ENCODE peak calls at places on chromosomes 6 and 20, in seven cellular contexts. One of them, this sample, is unnamed.

GRCh38 chr20:1334761-1335160 is 5.8 kb upstream of the SDCBP2 start:
- DNase-seq in memory B cell: no peak
- DNase-seq in renal cortical epithelial cell: no peak
- DNase-seq in glutamatergic neuron: no peak
- DNase-seq in adrenal gland: no peak
- DNase-seq in HEK293T: no peak
- DNase-seq in hippocampal formation: no peak
- DNase-seq in this sample: no peak

GRCh38 chr20:47318027-47318595 is 38.4 kb downstream of the ZMYND8 start:
- DNase-seq in memory B cell: no peak
- DNase-seq in renal cortical epithelial cell: peak
- DNase-seq in glutamatergic neuron: no peak
- DNase-seq in adrenal gland: no peak
- DNase-seq in HEK293T: no peak
- DNase-seq in hippocampal formation: peak
- DNase-seq in this sample: no peak

GRCh38 chr6:75818061-75818855 is 69.2 kb downstream of the MYO6 start:
- DNase-seq in memory B cell: no peak
- DNase-seq in renal cortical epithelial cell: peak
- DNase-seq in glutamatergic neuron: no peak
- DNase-seq in adrenal gland: no peak
- DNase-seq in HEK293T: no peak
- DNase-seq in hippocampal formation: no peak
- DNase-seq in this sample: no peak

GRCh38 chr20:19308151-19308550 is 95.7 kb downstream of the SLC24A3 start:
- DNase-seq in memory B cell: no peak
- DNase-seq in renal cortical epithelial cell: no peak
- DNase-seq in glutamatergic neuron: no peak
- DNase-seq in adrenal gland: no peak
- DNase-seq in HEK293T: no peak
- DNase-seq in hippocampal formation: no peak
- DNase-seq in this sample: no peak

GRCh38 chr6:36793913-36794703 is 45.1 kb downstream of the CPNE5 start:
- DNase-seq in memory B cell: no peak
- DNase-seq in renal cortical epithelial cell: no peak
- DNase-seq in glutamatergic neuron: peak
- DNase-seq in adrenal gland: no peak
- DNase-seq in HEK293T: no peak
- DNase-seq in hippocampal formation: no peak
- DNase-seq in this sample: no peak

GRCh38 chr6:164184410-164184809 is 769.9 kb downstream of the QKI start:
- DNase-seq in memory B cell: no peak
- DNase-seq in renal cortical epithelial cell: no peak
- DNase-seq in glutamatergic neuron: no peak
- DNase-seq in adrenal gland: no peak
- DNase-seq in HEK293T: no peak
- DNase-seq in hippocampal formation: no peak
- DNase-seq in this sample: no peak

GRCh38 chr6:37021356-37022129 is 16.1 kb downstream of the FGD2 start:
- DNase-seq in memory B cell: no peak
- DNase-seq in renal cortical epithelial cell: peak
- DNase-seq in glutamatergic neuron: no peak
- DNase-seq in adrenal gland: no peak
- DNase-seq in HEK293T: no peak
- DNase-seq in hippocampal formation: no peak
- DNase-seq in this sample: no peak

GRCh38 chr6:131831392-131831791 is 23.6 kb downstream of the ENPP1 start:
- DNase-seq in memory B cell: no peak
- DNase-seq in renal cortical epithelial cell: peak
- DNase-seq in glutamatergic neuron: no peak
- DNase-seq in adrenal gland: no peak
- DNase-seq in HEK293T: no peak
- DNase-seq in hippocampal formation: no peak
- DNase-seq in this sample: no peak

GRCh38 chr6:87407531-87407895 is 259 bp upstream of the CFAP206 start:
- DNase-seq in memory B cell: peak
- DNase-seq in renal cortical epithelial cell: peak
- DNase-seq in glutamatergic neuron: no peak
- DNase-seq in adrenal gland: no peak
- DNase-seq in HEK293T: no peak
- DNase-seq in hippocampal formation: peak
- DNase-seq in this sample: no peak

GRCh38 chr6:161526794-161527193 is 252.9 kb upstream of the AGPAT4 start:
- DNase-seq in memory B cell: no peak
- DNase-seq in renal cortical epithelial cell: no peak
- DNase-seq in glutamatergic neuron: no peak
- DNase-seq in adrenal gland: no peak
- DNase-seq in HEK293T: no peak
- DNase-seq in hippocampal formation: no peak
- DNase-seq in this sample: no peak

GRCh38 chr6:153031335-153031955 is 28.9 kb upstream of the MTRF1L start:
- DNase-seq in memory B cell: no peak
- DNase-seq in renal cortical epithelial cell: peak
- DNase-seq in glutamatergic neuron: no peak
- DNase-seq in adrenal gland: no peak
- DNase-seq in HEK293T: no peak
- DNase-seq in hippocampal formation: no peak
- DNase-seq in this sample: no peak

GRCh38 chr6:117573006-117573680 is 29.2 kb downstream of the GOPC start:
- DNase-seq in memory B cell: no peak
- DNase-seq in renal cortical epithelial cell: no peak
- DNase-seq in glutamatergic neuron: no peak
- DNase-seq in adrenal gland: no peak
- DNase-seq in HEK293T: no peak
- DNase-seq in hippocampal formation: no peak
- DNase-seq in this sample: no peak

GRCh38 chr20:49913399-49914047 is 1.8 kb downstream of the SPATA2 start:
- DNase-seq in memory B cell: no peak
- DNase-seq in renal cortical epithelial cell: no peak
- DNase-seq in glutamatergic neuron: no peak
- DNase-seq in adrenal gland: no peak
- DNase-seq in HEK293T: no peak
- DNase-seq in hippocampal formation: peak
- DNase-seq in this sample: no peak

GRCh38 chr6:41053056-41053455 is at the start of gene APOBEC2:
- DNase-seq in memory B cell: no peak
- DNase-seq in renal cortical epithelial cell: no peak
- DNase-seq in glutamatergic neuron: peak
- DNase-seq in adrenal gland: peak
- DNase-seq in HEK293T: no peak
- DNase-seq in hippocampal formation: no peak
- DNase-seq in this sample: peak

GRCh38 chr6:32943864-32944263 is 3.0 kb upstream of the HLA-DMB start:
- DNase-seq in memory B cell: no peak
- DNase-seq in renal cortical epithelial cell: no peak
- DNase-seq in glutamatergic neuron: no peak
- DNase-seq in adrenal gland: no peak
- DNase-seq in HEK293T: no peak
- DNase-seq in hippocampal formation: no peak
- DNase-seq in this sample: no peak

GRCh38 chr6:106445508-106445878 is 85.0 kb downstream of the CRYBG1 start:
- DNase-seq in memory B cell: no peak
- DNase-seq in renal cortical epithelial cell: no peak
- DNase-seq in glutamatergic neuron: no peak
- DNase-seq in adrenal gland: no peak
- DNase-seq in HEK293T: no peak
- DNase-seq in hippocampal formation: no peak
- DNase-seq in this sample: no peak